ENCODE peak calls at places on chromosomes 12 and 14, in seven cellular contexts. X is hepatocyte; B is Panc1; V is CD8-positive, alpha-beta T cell; W is HL-60; D is prostate gland; F is cardiac muscle cell. G is an unnamed sample.
A peak's percentile ranks its signal among the peaks of the same experiment; 100 is the strongest.

GRCh38 chr12:9364224-9365176 is 156.3 kb upstream of the PZP start:
- DNase-seq in X (no peak), B (no peak), V (no peak), W (no peak), D (no peak), F (peak; percentile 59), G (peak; percentile 73)

GRCh38 chr12:13362260-13362841 is 165.8 kb downstream of the EMP1 start:
- DNase-seq in X (peak; percentile 85), B (peak; percentile 48), V (no peak), W (peak; percentile 4), D (peak; percentile 26), F (peak; percentile 64), G (peak; percentile 59)

GRCh38 chr12:76738824-76739579 is 24.9 kb upstream of the ZDHHC17 start:
- DNase-seq in X (no peak), B (no peak), V (no peak), W (no peak), D (no peak), F (no peak), G (no peak)

GRCh38 chr12:105658389-105658788 is 327.9 kb downstream of the C12orf75 start:
- DNase-seq in X (no peak), B (no peak), V (no peak), W (no peak), D (no peak), F (no peak), G (no peak)

GRCh38 chr12:88716240-88716639 is 136.0 kb upstream of the KITLG start:
- DNase-seq in X (no peak), B (no peak), V (no peak), W (no peak), D (no peak), F (no peak), G (no peak)

GRCh38 chr12:39230086-39230485 is 212.8 kb downstream of the KIF21A start:
- DNase-seq in X (no peak), B (no peak), V (no peak), W (no peak), D (no peak), F (peak; percentile 32), G (peak; percentile 1)

GRCh38 chr12:48973084-48973483 is 1.5 kb upstream of the WNT10B start:
- DNase-seq in X (no peak), B (no peak), V (no peak), W (no peak), D (no peak), F (no peak), G (no peak)

GRCh38 chr14:93772263-93772662 is 16.0 kb downstream of the PRIMA1 start:
- DNase-seq in X (no peak), B (no peak), V (no peak), W (no peak), D (no peak), F (no peak), G (no peak)

GRCh38 chr14:52494444-52494843 is 57.9 kb downstream of the TXNDC16 start:
- DNase-seq in X (no peak), B (no peak), V (no peak), W (no peak), D (no peak), F (no peak), G (no peak)

GRCh38 chr12:27198036-27198435 is 46.0 kb upstream of the STK38L start:
- DNase-seq in X (no peak), B (no peak), V (no peak), W (no peak), D (no peak), F (peak; percentile 38), G (no peak)

GRCh38 chr14:77123381-77124344 is 17.9 kb downstream of the ZDHHC22 start:
- DNase-seq in X (peak; percentile 86), B (no peak), V (no peak), W (no peak), D (peak; percentile 94), F (no peak), G (no peak)

GRCh38 chr14:20332386-20332945 is 613 bp downstream of the CCNB1IP1 start:
- DNase-seq in X (peak; percentile 56), B (no peak), V (no peak), W (no peak), D (peak; percentile 7), F (peak; percentile 26), G (no peak)

GRCh38 chr12:64256166-64256800 is 34.2 kb upstream of the KICS2 start:
- DNase-seq in X (peak; percentile 80), B (no peak), V (no peak), W (no peak), D (peak; percentile 34), F (peak; percentile 81), G (peak; percentile 16)

GRCh38 chr12:81573228-81573627 is 185.9 kb downstream of the PPFIA2 start:
- DNase-seq in X (no peak), B (no peak), V (no peak), W (no peak), D (no peak), F (peak; percentile 0), G (peak; percentile 1)

GRCh38 chr12:11015775-11016430 is 6.5 kb downstream of the TAS2R19 start:
- DNase-seq in X (peak; percentile 49), B (no peak), V (no peak), W (no peak), D (no peak), F (no peak), G (no peak)

GRCh38 chr14:69013943-69014782 is 35.1 kb upstream of the ACTN1 start:
- DNase-seq in X (peak; percentile 78), B (no peak), V (no peak), W (peak; percentile 88), D (peak; percentile 55), F (peak; percentile 72), G (peak; percentile 25)

GRCh38 chr14:92154283-92154942 is 32.6 kb downstream of the CPSF2 start:
- DNase-seq in X (no peak), B (no peak), V (no peak), W (no peak), D (no peak), F (no peak), G (no peak)

GRCh38 chr14:21096438-21096837 is 2.0 kb downstream of the ZNF219 start:
- DNase-seq in X (no peak), B (no peak), V (no peak), W (no peak), D (no peak), F (no peak), G (no peak)

GRCh38 chr12:67910360-67911292 is 78.6 kb upstream of the IFNG-AS1 start:
- DNase-seq in X (no peak), B (no peak), V (no peak), W (no peak), D (no peak), F (peak; percentile 66), G (peak; percentile 79)

GRCh38 chr14:103221781-103222358 is 98.6 kb downstream of the TNFAIP2 start:
- DNase-seq in X (no peak), B (no peak), V (no peak), W (no peak), D (no peak), F (no peak), G (no peak)

GRCh38 chr14:104224516-104225281 is 86.3 kb downstream of the KIF26A start:
- DNase-seq in X (peak; percentile 48), B (no peak), V (no peak), W (no peak), D (no peak), F (no peak), G (no peak)

GRCh38 chr14:103746706-103747105 is 31.1 kb downstream of the ZFYVE21 start:
- DNase-seq in X (no peak), B (no peak), V (no peak), W (no peak), D (no peak), F (peak; percentile 28), G (peak; percentile 31)

GRCh38 chr12:67943295-67943892 is 45.9 kb upstream of the IFNG-AS1 start:
- DNase-seq in X (peak; percentile 85), B (peak; percentile 47), V (peak; percentile 30), W (no peak), D (peak; percentile 78), F (peak; percentile 81), G (peak; percentile 88)

GRCh38 chr14:20428802-20429201 is 7.2 kb downstream of the KLHL33 start:
- DNase-seq in X (no peak), B (no peak), V (no peak), W (no peak), D (no peak), F (no peak), G (no peak)

GRCh38 chr12:1560704-1561103 is 33.7 kb downstream of the FBXL14 start:
- DNase-seq in X (no peak), B (no peak), V (no peak), W (no peak), D (no peak), F (no peak), G (no peak)
- H3K27ac ChIP-seq in X (no peak overlapping the region), B (no peak overlapping the region), V (no peak overlapping the region), W (no peak overlapping the region), D (no peak overlapping the region), F (peak overlapping the region; percentile 58), G (no peak overlapping the region)

GRCh38 chr12:123933214-123933613 is 39.4 kb downstream of the CCDC92 start:
- DNase-seq in X (no peak), B (no peak), V (no peak), W (no peak), D (no peak), F (no peak), G (no peak)
- H3K4me3 ChIP-seq in X (no peak overlapping the region), B (no peak overlapping the region), V (no peak overlapping the region), W (no peak overlapping the region), D (no peak overlapping the region), F (no peak overlapping the region), G (no peak overlapping the region)

GRCh38 chr12:92145481-92145730 is 240 bp downstream of the BTG1 start:
- DNase-seq in X (no peak), B (no peak), V (no peak), W (no peak), D (no peak), F (no peak), G (no peak)

GRCh38 chr12:92145731-92146496 is at the start of gene BTG1:
- DNase-seq in X (peak; percentile 100), B (peak; percentile 98), V (peak; percentile 98), W (peak; percentile 99), D (peak; percentile 99), F (peak; percentile 100), G (peak; percentile 100)

GRCh38 chr12:92143280-92143679 is 2.4 kb downstream of the BTG1 start:
- DNase-seq in X (no peak), B (no peak), V (no peak), W (no peak), D (no peak), F (no peak), G (no peak)

GRCh38 chr12:92144045-92144630 is 1.5 kb downstream of the BTG1 start:
- DNase-seq in X (peak; percentile 86), B (no peak), V (peak; percentile 60), W (peak; percentile 74), D (peak; percentile 74), F (peak; percentile 98), G (peak; percentile 97)

GRCh38 chr12:92144631-92145480 is 790 bp downstream of the BTG1 start:
- DNase-seq in X (peak; percentile 50), B (no peak), V (peak; percentile 33), W (no peak), D (peak; percentile 78), F (peak; percentile 51), G (peak; percentile 30)
- TF ChIP-seq CTCF in X (peak; percentile 7), B (no peak), V (no peak), W (no peak), D (no peak), F (no peak), G (peak; percentile 14)

GRCh38 chr14:55832122-55832911 is 252.3 kb downstream of the KTN1 start:
- DNase-seq in X (peak; percentile 64), B (no peak), V (no peak), W (no peak), D (no peak), F (no peak), G (peak; percentile 11)
- H3K27ac ChIP-seq in X (peak overlapping the region; percentile 86), B (no peak overlapping the region), V (no peak overlapping the region), W (no peak overlapping the region), D (no peak overlapping the region), F (no peak overlapping the region), G (no peak overlapping the region)